ENCODE peak calls at places on chromosomes 13 and 19, in five cellular contexts. L, S, U, C and I are unnamed samples.

GRCh38 chr19:5554828-5555227 is 12.9 kb downstream of the TINCR start:
- DNase-seq in L (no peak), S (no peak), U (no peak), C (no peak), I (no peak)

GRCh38 chr19:58145849-58146248 is 4.7 kb downstream of the ZNF329 start:
- DNase-seq in L (no peak), S (no peak), U (no peak), C (no peak), I (no peak)

GRCh38 chr13:93249259-93249917 is 22.8 kb downstream of the GPC6 start:
- DNase-seq in L (peak; percentile 92), S (no peak), U (no peak), C (no peak), I (no peak)

GRCh38 chr19:1205114-1206062 is at the start of gene STK11:
- DNase-seq in L (peak; percentile 98), S (peak; percentile 73), U (peak; percentile 99), C (peak; percentile 98), I (peak; percentile 93)

GRCh38 chr19:33040994-33041827 is 23.5 kb downstream of the RHPN2 start:
- DNase-seq in L (peak; percentile 26), S (peak; percentile 24), U (no peak), C (no peak), I (no peak)

GRCh38 chr13:82802528-82802927 is 1079.7 kb downstream of the SLITRK1 start:
- DNase-seq in L (no peak), S (no peak), U (no peak), C (no peak), I (no peak)

GRCh38 chr19:16433986-16434385 is 37.8 kb downstream of the EPS15L1 start:
- DNase-seq in L (no peak), S (no peak), U (no peak), C (no peak), I (no peak)

GRCh38 chr13:48806522-48806921 is 152.8 kb downstream of the CYSLTR2 start:
- DNase-seq in L (no peak), S (no peak), U (no peak), C (no peak), I (no peak)

GRCh38 chr13:40059540-40060232 is 404.2 kb downstream of the COG6 start:
- DNase-seq in L (peak; percentile 81), S (no peak), U (no peak), C (no peak), I (no peak)

GRCh38 chr13:96238861-96239260 is 149.0 kb downstream of the HS6ST3 start:
- DNase-seq in L (no peak), S (no peak), U (no peak), C (no peak), I (no peak)

GRCh38 chr13:78875792-78876580 is 217.0 kb upstream of the OBI1 start:
- DNase-seq in L (no peak), S (no peak), U (no peak), C (no peak), I (peak; percentile 5)

GRCh38 chr19:47075941-47076340 is 27.5 kb upstream of the TMEM160 start:
- DNase-seq in L (peak; percentile 43), S (no peak), U (no peak), C (no peak), I (no peak)

GRCh38 chr13:62512194-62513141 is 1096.8 kb upstream of the PCDH20 start:
- DNase-seq in L (peak; percentile 65), S (no peak), U (no peak), C (no peak), I (peak; percentile 56)

GRCh38 chr13:23427342-23428182 is 5.9 kb downstream of the SACS start:
- DNase-seq in L (peak; percentile 72), S (peak; percentile 78), U (no peak), C (no peak), I (no peak)

GRCh38 chr13:85436029-85436428 is 363.2 kb downstream of the SLITRK6 start:
- DNase-seq in L (no peak), S (no peak), U (no peak), C (no peak), I (no peak)

GRCh38 chr19:7622933-7623685 is 6.2 kb downstream of the XAB2 start:
- DNase-seq in L (no peak), S (no peak), U (no peak), C (no peak), I (no peak)

GRCh38 chr13:26557393-26558073 is at the start of gene WASF3:
- DNase-seq in L (peak; percentile 95), S (peak; percentile 41), U (no peak), C (peak; percentile 90), I (peak; percentile 76)

GRCh38 chr13:94114166-94114565 is 365.3 kb downstream of the DCT start:
- DNase-seq in L (no peak), S (no peak), U (no peak), C (no peak), I (no peak)

GRCh38 chr13:89294115-89294867 is 1623.1 kb downstream of the SLITRK5 start:
- DNase-seq in L (no peak), S (no peak), U (no peak), C (no peak), I (no peak)

GRCh38 chr13:99086869-99087129 is 108.9 kb upstream of the DOCK9 start:
- DNase-seq in L (peak; percentile 24), S (no peak), U (peak; percentile 43), C (no peak), I (no peak)

GRCh38 chr19:41995959-41996797 is 2.1 kb upstream of the ATP1A3 start:
- DNase-seq in L (no peak), S (no peak), U (no peak), C (no peak), I (peak; percentile 34)

GRCh38 chr13:53562419-53562818 is 533.8 kb downstream of the OLFM4 start:
- DNase-seq in L (no peak), S (no peak), U (no peak), C (no peak), I (no peak)

GRCh38 chr13:66021846-66022245 is 1208.3 kb downstream of the PCDH9 start:
- DNase-seq in L (no peak), S (no peak), U (no peak), C (no peak), I (no peak)

GRCh38 chr19:6215701-6216235 is 64.0 kb downstream of the MLLT1 start:
- DNase-seq in L (no peak), S (no peak), U (no peak), C (no peak), I (no peak)

GRCh38 chr13:75704942-75705320 is 68.8 kb downstream of the LMO7 start:
- DNase-seq in L (no peak), S (no peak), U (no peak), C (no peak), I (no peak)

GRCh38 chr19:6723108-6723618 is 2.7 kb upstream of the C3 start:
- DNase-seq in L (peak; percentile 61), S (no peak), U (no peak), C (no peak), I (no peak)

GRCh38 chr13:75135325-75135825 is 346.6 kb downstream of the TBC1D4 start:
- DNase-seq in L (peak; percentile 98), S (peak; percentile 58), U (no peak), C (no peak), I (no peak)

GRCh38 chr13:38520041-38520440 is 166.8 kb upstream of the FREM2 start:
- DNase-seq in L (no peak), S (no peak), U (no peak), C (no peak), I (no peak)

GRCh38 chr13:38733146-38733545 is 46.3 kb downstream of the FREM2 start:
- DNase-seq in L (no peak), S (no peak), U (no peak), C (no peak), I (no peak)

GRCh38 chr13:97435794-97436193 is 1.8 kb downstream of the RAP2A start:
- DNase-seq in L (peak; percentile 30), S (no peak), U (no peak), C (no peak), I (no peak)

GRCh38 chr13:42895781-42896180 is 96.3 kb downstream of the EPSTI1 start:
- DNase-seq in L (no peak), S (no peak), U (no peak), C (no peak), I (no peak)

GRCh38 chr13:85074543-85075313 is 724.5 kb downstream of the SLITRK6 start:
- DNase-seq in L (no peak), S (no peak), U (no peak), C (no peak), I (no peak)

GRCh38 chr13:46142692-46143238 is 37.9 kb upstream of the CPB2 start:
- DNase-seq in L (no peak), S (no peak), U (no peak), C (no peak), I (no peak)

GRCh38 chr19:5090780-5091575 is 122.1 kb downstream of the KDM4B start:
- DNase-seq in L (peak; percentile 44), S (peak; percentile 17), U (no peak), C (no peak), I (peak; percentile 35)

GRCh38 chr13:70043685-70044084 is 63.9 kb upstream of the ATXN8OS start:
- DNase-seq in L (no peak), S (no peak), U (no peak), C (no peak), I (no peak)

GRCh38 chr13:100560498-100561215 is 27.9 kb downstream of the GGACT start:
- DNase-seq in L (no peak), S (no peak), U (no peak), C (peak; percentile 10), I (no peak)

GRCh38 chr13:80160110-80160509 is 180.8 kb downstream of the SPRY2 start:
- DNase-seq in L (no peak), S (no peak), U (no peak), C (no peak), I (no peak)

GRCh38 chr19:33280351-33280921 is 21.9 kb downstream of the CEBPA start:
- DNase-seq in L (no peak), S (no peak), U (no peak), C (no peak), I (no peak)

GRCh38 chr19:3721900-3722442 is 13.8 kb downstream of the TJP3 start:
- DNase-seq in L (no peak), S (no peak), U (no peak), C (no peak), I (no peak)

GRCh38 chr19:3723110-3723488 is 14.9 kb downstream of the TJP3 start:
- DNase-seq in L (no peak), S (no peak), U (no peak), C (no peak), I (no peak)

GRCh38 chr19:3723883-3724282 is 15.7 kb downstream of the TJP3 start:
- DNase-seq in L (no peak), S (no peak), U (no peak), C (no peak), I (no peak)

GRCh38 chr19:3721131-3721899 is 13.1 kb downstream of the TJP3 start:
- DNase-seq in L (peak; percentile 91), S (no peak), U (peak; percentile 82), C (peak; percentile 18), I (peak; percentile 88)

GRCh38 chr19:3722443-3723109 is 14.4 kb downstream of the TJP3 start:
- DNase-seq in L (no peak), S (no peak), U (no peak), C (no peak), I (no peak)
- H3K4me3 ChIP-seq in L (no peak overlapping the region), S (no peak overlapping the region), U (peak overlapping the region; percentile 42), C (no peak overlapping the region), I (no peak overlapping the region)

GRCh38 chr19:50461066-50461875 is 15.0 kb upstream of the EMC10 start:
- DNase-seq in L (peak; percentile 83), S (peak; percentile 6), U (peak; percentile 28), C (no peak), I (peak; percentile 43)
- H3K4me3 ChIP-seq in L (no peak overlapping the region), S (no peak overlapping the region), U (no peak overlapping the region), C (no peak overlapping the region), I (no peak overlapping the region)

GRCh38 chr19:10395436-10395835 is 7.9 kb downstream of the CDC37 start:
- DNase-seq in L (no peak), S (no peak), U (no peak), C (no peak), I (no peak)
- H3K4me3 ChIP-seq in L (no peak overlapping the region), S (no peak overlapping the region), U (no peak overlapping the region), C (no peak overlapping the region), I (no peak overlapping the region)

GRCh38 chr13:30696278-30697176 is 38.8 kb upstream of the ALOX5AP start:
- DNase-seq in L (peak; percentile 54), S (no peak), U (no peak), C (no peak), I (peak; percentile 15)
- H3K4me3 ChIP-seq in L (no peak overlapping the region), S (no peak overlapping the region), U (no peak overlapping the region), C (no peak overlapping the region), I (no peak overlapping the region)